ENCODE peak calls at places on chromosome 4, in ten cellular contexts. J is gastrocnemius medialis; F is fibroblast of lung; E is astrocyte; B is lung; R is adrenal gland; P is neuronal stem cell; Z is cardiac muscle cell; S is lower lobe of right lung; M is naive thymus-derived CD4-positive, alpha-beta T cell. I is an unnamed sample.

GRCh38 chr4:55075823-55076418 is 49.5 kb downstream of the KDR start:
- DNase-seq in P (no peak), B (no peak), R (no peak), J (no peak), E (peak; percentile 58), S (no peak), Z (peak; percentile 42), M (no peak), F (no peak), I (no peak)

GRCh38 chr4:37758226-37758625 is 68.3 kb upstream of the PGM2 start:
- DNase-seq in S (no peak), B (peak; percentile 61), R (peak; percentile 26), E (peak; percentile 48), F (peak; percentile 79), M (no peak), Z (peak; percentile 97), P (no peak), J (no peak), I (peak; percentile 65)

GRCh38 chr4:608236-608635 is 17.1 kb upstream of the PDE6B start:
- DNase-seq in Z (no peak), E (no peak), S (no peak), F (no peak), J (no peak), M (no peak), P (no peak), B (no peak), R (no peak), I (peak; percentile 30)

GRCh38 chr4:186475202-186475601 is 80.2 kb downstream of the MTNR1A start:
- DNase-seq in S (no peak), R (no peak), E (no peak), B (no peak), Z (no peak), F (no peak), P (no peak), M (no peak), J (no peak), I (no peak)

GRCh38 chr4:11548529-11549176 is 120.0 kb upstream of the HS3ST1 start:
- DNase-seq in F (no peak), S (no peak), P (no peak), J (no peak), R (no peak), B (no peak), Z (peak; percentile 20), E (peak; percentile 37), M (no peak), I (no peak)

GRCh38 chr4:182554736-182555135 is 311.5 kb downstream of the TENM3 start:
- DNase-seq in Z (peak; percentile 13), M (no peak), F (peak; percentile 14), P (no peak), R (no peak), S (no peak), B (no peak), E (peak; percentile 79), J (no peak), I (no peak)

GRCh38 chr4:154132406-154132805 is 343.5 kb upstream of the SFRP2 start:
- DNase-seq in S (no peak), B (no peak), E (peak; percentile 57), P (no peak), Z (no peak), R (no peak), M (no peak), J (no peak), F (no peak), I (no peak)

GRCh38 chr4:147479817-147480216 is 1.1 kb upstream of the EDNRA start:
- DNase-seq in B (peak; percentile 63), J (no peak), P (no peak), M (no peak), F (peak; percentile 88), Z (peak; percentile 96), S (no peak), E (peak; percentile 81), R (peak; percentile 11), I (no peak)

GRCh38 chr4:90994883-90995484 is 867.8 kb downstream of the CCSER1 start:
- DNase-seq in R (no peak), S (no peak), P (no peak), Z (no peak), J (no peak), M (no peak), E (no peak), B (no peak), F (peak; percentile 2), I (no peak)

GRCh38 chr4:107248571-107248970 is 212.5 kb upstream of the DKK2 start:
- DNase-seq in F (no peak), S (no peak), P (no peak), Z (no peak), R (no peak), E (peak; percentile 57), B (no peak), M (no peak), J (no peak), I (no peak)

GRCh38 chr4:119692001-119692400 is 63.4 kb upstream of the PDE5A start:
- DNase-seq in M (no peak), B (no peak), P (no peak), F (peak; percentile 60), E (peak; percentile 26), Z (no peak), R (no peak), S (no peak), J (no peak), I (no peak)

GRCh38 chr4:114603455-114603854 is 4.8 kb downstream of the UGT8 start:
- DNase-seq in F (no peak), P (no peak), M (no peak), B (no peak), E (no peak), S (no peak), J (no peak), R (no peak), Z (no peak), I (no peak)

GRCh38 chr4:143251348-143251747 is 66.6 kb downstream of the USP38 start:
- DNase-seq in R (no peak), Z (no peak), S (no peak), J (no peak), E (no peak), M (no peak), F (no peak), P (no peak), B (no peak), I (no peak)

GRCh38 chr4:4689694-4690440 is 148.0 kb upstream of the STX18 start:
- DNase-seq in P (no peak), Z (no peak), M (no peak), E (no peak), F (no peak), B (no peak), J (no peak), R (no peak), S (no peak), I (no peak)

GRCh38 chr4:11424896-11425295 is 3.8 kb downstream of the HS3ST1 start:
- DNase-seq in B (no peak), S (no peak), E (no peak), R (no peak), P (no peak), Z (no peak), J (no peak), F (no peak), M (no peak), I (no peak)

GRCh38 chr4:138110815-138111214 is 131.3 kb downstream of the SLC7A11 start:
- DNase-seq in B (no peak), P (no peak), E (peak; percentile 18), S (no peak), J (no peak), Z (peak; percentile 5), F (no peak), M (no peak), R (no peak), I (no peak)

GRCh38 chr4:102007959-102008425 is 217.5 kb downstream of the BANK1 start:
- DNase-seq in B (no peak), P (no peak), J (no peak), Z (no peak), M (no peak), R (no peak), S (no peak), F (no peak), E (no peak), I (no peak)

DNA sequence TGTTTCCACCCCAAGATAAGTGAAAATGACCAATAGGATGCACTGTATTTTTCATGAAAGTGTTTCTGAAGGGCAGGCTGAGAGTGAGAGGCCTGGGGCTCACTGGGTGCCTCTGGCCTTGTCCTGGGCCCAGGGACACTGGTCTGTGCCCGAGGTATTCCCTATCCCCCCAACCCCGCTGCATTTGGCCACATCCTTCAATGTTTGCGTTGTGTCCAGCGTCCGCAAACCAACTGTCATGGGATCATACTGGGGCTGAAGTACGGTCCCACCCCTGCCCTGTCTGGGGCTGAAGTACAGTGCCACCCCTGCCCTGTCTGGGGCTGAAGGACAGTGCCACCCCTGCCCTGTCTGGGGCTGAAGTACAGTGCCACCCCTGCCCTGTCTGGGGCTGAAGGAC is 22.0 kb upstream of the MSANTD1 start:
- DNase-seq in J (no peak), R (no peak), S (peak; percentile 52), F (no peak), M (no peak), P (no peak), E (no peak), Z (no peak), B (no peak), I (no peak)
- H3K27ac ChIP-seq in J (no peak overlapping the region), R (peak overlapping the region; percentile 88), S (peak overlapping the region; percentile 81), F (no peak overlapping the region), M (no peak overlapping the region), P (no peak overlapping the region), E (no peak overlapping the region), Z (peak overlapping the region; percentile 48), B (peak overlapping the region; percentile 48), I (peak overlapping the region; percentile 31)

GRCh38 chr4:87500107-87500462 is 29.1 kb downstream of the SPARCL1 start:
- DNase-seq in E (no peak), S (no peak), Z (no peak), J (no peak), F (no peak), P (no peak), R (no peak), B (no peak), M (no peak), I (no peak)
- H3K4me1 ChIP-seq in E (peaks cover 11% of the 10 kb centered on the region), S (peaks cover 8% of the 10 kb centered on the region), Z (no peaks in the 10 kb centered on the region), J (peaks cover 30% of the 10 kb centered on the region), F (peaks cover 8% of the 10 kb centered on the region), P (no peaks in the 10 kb centered on the region), R (peaks cover 34% of the 10 kb centered on the region), B (no peaks in the 10 kb centered on the region), M (no peaks in the 10 kb centered on the region), I (no peaks in the 10 kb centered on the region)

GRCh38 chr4:168832746-168833575 is 177.1 kb downstream of the CBR4 start:
- DNase-seq in F (no peak), S (no peak), Z (no peak), B (no peak), E (no peak), J (peak; percentile 38), R (peak; percentile 56), M (no peak), P (no peak), I (no peak)
- H3K27ac ChIP-seq in F (peak overlapping the region; percentile 92), S (peak overlapping the region; percentile 85), Z (peak overlapping the region; percentile 92), B (peak overlapping the region; percentile 96), E (peak overlapping the region; percentile 96), J (peak overlapping the region; percentile 92), R (peak overlapping the region; percentile 95), M (no peak overlapping the region), P (peak overlapping the region; percentile 84), I (peak overlapping the region; percentile 97)

DNA sequence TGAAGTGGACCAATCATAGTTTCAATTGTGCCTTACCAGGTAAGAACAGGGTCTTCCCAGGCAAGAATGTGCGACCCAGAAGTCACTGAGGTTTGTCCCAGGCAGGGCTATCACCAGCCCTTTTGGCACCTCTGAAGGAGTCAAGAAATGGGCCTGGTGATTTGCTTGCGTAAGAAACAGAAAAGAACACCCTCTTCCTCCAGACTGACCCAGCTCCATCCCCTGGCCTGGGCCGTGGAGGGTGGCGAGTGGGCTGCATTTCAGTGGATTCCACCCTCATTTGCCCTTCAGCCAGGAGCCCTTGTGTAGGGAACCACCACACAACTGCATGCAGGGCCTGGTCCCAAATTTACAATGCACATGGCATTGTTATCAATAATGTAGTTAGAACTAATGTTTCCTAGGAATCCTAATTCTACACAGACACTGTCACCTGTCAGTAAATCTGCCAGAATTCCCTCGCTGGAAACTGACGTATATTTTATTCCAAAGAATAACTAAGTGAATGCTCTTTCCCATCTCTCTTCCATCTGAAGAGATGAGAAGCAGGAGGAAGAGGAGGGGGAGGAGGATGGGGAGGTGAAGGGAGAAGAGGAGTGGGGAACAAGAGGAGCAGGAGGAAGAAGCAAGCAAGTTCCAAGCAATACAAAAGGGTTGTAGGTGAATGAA is 46.6 kb downstream of the TSPAN5 start:
- DNase-seq in S (no peak), Z (no peak), R (no peak), J (peak; percentile 21), P (no peak), B (no peak), E (no peak), F (no peak), M (no peak), I (no peak)
- H3K4me1 ChIP-seq in S (no peaks in the 10 kb centered on the region), Z (peaks cover 31% of the 10 kb centered on the region), R (no peaks in the 10 kb centered on the region), J (peaks cover 5% of the 10 kb centered on the region), P (peaks cover 20% of the 10 kb centered on the region), B (peaks cover 2% of the 10 kb centered on the region), E (peaks cover 53% of the 10 kb centered on the region), F (no peaks in the 10 kb centered on the region), M (peaks cover 4% of the 10 kb centered on the region), I (no peaks in the 10 kb centered on the region)